ENCODE peak calls at places on chromosomes 12 and 14, in five cellular contexts. One of them, this sample, is unnamed.

GRCh38 chr12:93743999-93744689 is 67.0 kb downstream of the CRADD start:
- DNase-seq in CD4-positive, CD25-positive, alpha-beta regulatory T cell: no peak
- DNase-seq in heart right ventricle: no peak
- DNase-seq in effector memory CD4-positive, alpha-beta T cell: no peak
- DNase-seq in stimulated activated CD8-positive, alpha-beta memory T cell treated with anti-CD3 and anti-CD28 coated beads, Interleukin-7, amount 100 ng/mL, for 24 hours: no peak
- DNase-seq in this sample: no peak

GRCh38 chr12:123912415-123913385 is 59.9 kb downstream of the CCDC92 start:
- DNase-seq in effector memory CD4-positive, alpha-beta T cell: no peak
- DNase-seq in stimulated activated CD8-positive, alpha-beta memory T cell treated with anti-CD3 and anti-CD28 coated beads, Interleukin-7, amount 100 ng/mL, for 24 hours: no peak
- DNase-seq in CD4-positive, CD25-positive, alpha-beta regulatory T cell: no peak
- DNase-seq in heart right ventricle: no peak
- DNase-seq in this sample: no peak

GRCh38 chr12:1826867-1827705 is 6.7 kb downstream of the LRTM2 start:
- DNase-seq in stimulated activated CD8-positive, alpha-beta memory T cell treated with anti-CD3 and anti-CD28 coated beads, Interleukin-7, amount 100 ng/mL, for 24 hours: no peak
- DNase-seq in effector memory CD4-positive, alpha-beta T cell: no peak
- DNase-seq in CD4-positive, CD25-positive, alpha-beta regulatory T cell: no peak
- DNase-seq in heart right ventricle: no peak
- DNase-seq in this sample: no peak

GRCh38 chr12:114355389-114356088 is 50.4 kb downstream of the TBX5 start:
- DNase-seq in stimulated activated CD8-positive, alpha-beta memory T cell treated with anti-CD3 and anti-CD28 coated beads, Interleukin-7, amount 100 ng/mL, for 24 hours: no peak
- DNase-seq in heart right ventricle: peak; percentile 33
- DNase-seq in effector memory CD4-positive, alpha-beta T cell: no peak
- DNase-seq in CD4-positive, CD25-positive, alpha-beta regulatory T cell: no peak
- DNase-seq in this sample: no peak

GRCh38 chr14:60647081-60647836 is 2.0 kb downstream of the SIX1 start:
- DNase-seq in effector memory CD4-positive, alpha-beta T cell: no peak
- DNase-seq in CD4-positive, CD25-positive, alpha-beta regulatory T cell: no peak
- DNase-seq in heart right ventricle: no peak
- DNase-seq in stimulated activated CD8-positive, alpha-beta memory T cell treated with anti-CD3 and anti-CD28 coated beads, Interleukin-7, amount 100 ng/mL, for 24 hours: no peak
- DNase-seq in this sample: peak; percentile 88

GRCh38 chr12:45789025-45789424 is 59.5 kb downstream of the ARID2 start:
- DNase-seq in effector memory CD4-positive, alpha-beta T cell: no peak
- DNase-seq in CD4-positive, CD25-positive, alpha-beta regulatory T cell: no peak
- DNase-seq in heart right ventricle: no peak
- DNase-seq in stimulated activated CD8-positive, alpha-beta memory T cell treated with anti-CD3 and anti-CD28 coated beads, Interleukin-7, amount 100 ng/mL, for 24 hours: no peak
- DNase-seq in this sample: no peak

GRCh38 chr14:67335781-67336180 is 23.8 kb downstream of the ATP6V1D start:
- DNase-seq in stimulated activated CD8-positive, alpha-beta memory T cell treated with anti-CD3 and anti-CD28 coated beads, Interleukin-7, amount 100 ng/mL, for 24 hours: no peak
- DNase-seq in CD4-positive, CD25-positive, alpha-beta regulatory T cell: peak; percentile 19
- DNase-seq in heart right ventricle: no peak
- DNase-seq in effector memory CD4-positive, alpha-beta T cell: no peak
- DNase-seq in this sample: no peak

GRCh38 chr12:4454315-4454860 is 8.8 kb upstream of the FGF6 start:
- DNase-seq in stimulated activated CD8-positive, alpha-beta memory T cell treated with anti-CD3 and anti-CD28 coated beads, Interleukin-7, amount 100 ng/mL, for 24 hours: no peak
- DNase-seq in heart right ventricle: no peak
- DNase-seq in effector memory CD4-positive, alpha-beta T cell: no peak
- DNase-seq in CD4-positive, CD25-positive, alpha-beta regulatory T cell: no peak
- DNase-seq in this sample: no peak

GRCh38 chr14:73248294-73248868 is 11.1 kb downstream of the PAPLN start:
- DNase-seq in heart right ventricle: no peak
- DNase-seq in stimulated activated CD8-positive, alpha-beta memory T cell treated with anti-CD3 and anti-CD28 coated beads, Interleukin-7, amount 100 ng/mL, for 24 hours: no peak
- DNase-seq in effector memory CD4-positive, alpha-beta T cell: no peak
- DNase-seq in CD4-positive, CD25-positive, alpha-beta regulatory T cell: no peak
- DNase-seq in this sample: no peak

GRCh38 chr12:82090188-82090587 is 268.0 kb downstream of the CCDC59 start:
- DNase-seq in CD4-positive, CD25-positive, alpha-beta regulatory T cell: no peak
- DNase-seq in effector memory CD4-positive, alpha-beta T cell: no peak
- DNase-seq in stimulated activated CD8-positive, alpha-beta memory T cell treated with anti-CD3 and anti-CD28 coated beads, Interleukin-7, amount 100 ng/mL, for 24 hours: no peak
- DNase-seq in heart right ventricle: no peak
- DNase-seq in this sample: no peak

GRCh38 chr12:14612895-14613294 is 45.2 kb upstream of the PLBD1 start:
- DNase-seq in effector memory CD4-positive, alpha-beta T cell: no peak
- DNase-seq in CD4-positive, CD25-positive, alpha-beta regulatory T cell: no peak
- DNase-seq in heart right ventricle: no peak
- DNase-seq in stimulated activated CD8-positive, alpha-beta memory T cell treated with anti-CD3 and anti-CD28 coated beads, Interleukin-7, amount 100 ng/mL, for 24 hours: no peak
- DNase-seq in this sample: no peak

GRCh38 chr14:76955575-76956252 is 72.8 kb downstream of the IRF2BPL start:
- DNase-seq in heart right ventricle: no peak
- DNase-seq in effector memory CD4-positive, alpha-beta T cell: peak; percentile 59
- DNase-seq in CD4-positive, CD25-positive, alpha-beta regulatory T cell: peak; percentile 76
- DNase-seq in stimulated activated CD8-positive, alpha-beta memory T cell treated with anti-CD3 and anti-CD28 coated beads, Interleukin-7, amount 100 ng/mL, for 24 hours: no peak
- DNase-seq in this sample: peak; percentile 81

GRCh38 chr12:26271024-26271423 is 75.7 kb downstream of the SSPN start:
- DNase-seq in effector memory CD4-positive, alpha-beta T cell: no peak
- DNase-seq in heart right ventricle: no peak
- DNase-seq in CD4-positive, CD25-positive, alpha-beta regulatory T cell: no peak
- DNase-seq in stimulated activated CD8-positive, alpha-beta memory T cell treated with anti-CD3 and anti-CD28 coated beads, Interleukin-7, amount 100 ng/mL, for 24 hours: no peak
- DNase-seq in this sample: no peak

GRCh38 chr12:39419471-39419870 is 23.4 kb downstream of the KIF21A start:
- DNase-seq in CD4-positive, CD25-positive, alpha-beta regulatory T cell: no peak
- DNase-seq in effector memory CD4-positive, alpha-beta T cell: no peak
- DNase-seq in heart right ventricle: no peak
- DNase-seq in stimulated activated CD8-positive, alpha-beta memory T cell treated with anti-CD3 and anti-CD28 coated beads, Interleukin-7, amount 100 ng/mL, for 24 hours: no peak
- DNase-seq in this sample: no peak